ENCODE peak calls at places on chromosome 18, in six cellular contexts. One of them, this sample, is unnamed.
A peak's percentile ranks its signal among the peaks of the same experiment; 100 is the strongest.

GRCh38 chr18:13376298-13376840 is 157.8 kb downstream of the LDLRAD4 start:
- DNase-seq in activated T-helper 1 cell treated with Interleukin-2 at 50 U/mL for 16 hours: peak; percentile 37
- DNase-seq in left kidney: no peak
- DNase-seq in HTR-8/SVneo: no peak
- DNase-seq in HS-5: no peak
- DNase-seq in sigmoid colon: peak; percentile 57
- DNase-seq in this sample: no peak

GRCh38 chr18:34875150-34875549 is 165.1 kb downstream of the DTNA start:
- DNase-seq in activated T-helper 1 cell treated with Interleukin-2 at 50 U/mL for 16 hours: no peak
- DNase-seq in left kidney: peak; percentile 8
- DNase-seq in HTR-8/SVneo: no peak
- DNase-seq in HS-5: no peak
- DNase-seq in sigmoid colon: no peak
- DNase-seq in this sample: no peak

GRCh38 chr18:23135679-23136325 is 517 bp downstream of the CABLES1 start:
- DNase-seq in activated T-helper 1 cell treated with Interleukin-2 at 50 U/mL for 16 hours: no peak
- DNase-seq in left kidney: peak; percentile 67
- DNase-seq in HTR-8/SVneo: no peak
- DNase-seq in HS-5: no peak
- DNase-seq in sigmoid colon: no peak
- DNase-seq in this sample: peak; percentile 26

GRCh38 chr18:11570770-11571169 is 38.6 kb upstream of the SLC35G4 start:
- DNase-seq in activated T-helper 1 cell treated with Interleukin-2 at 50 U/mL for 16 hours: no peak
- DNase-seq in left kidney: peak; percentile 22
- DNase-seq in HTR-8/SVneo: no peak
- DNase-seq in HS-5: no peak
- DNase-seq in sigmoid colon: no peak
- DNase-seq in this sample: no peak

GRCh38 chr18:62616331-62616805 is 93.5 kb downstream of the ZCCHC2 start:
- DNase-seq in activated T-helper 1 cell treated with Interleukin-2 at 50 U/mL for 16 hours: no peak
- DNase-seq in left kidney: no peak
- DNase-seq in HTR-8/SVneo: no peak
- DNase-seq in HS-5: no peak
- DNase-seq in sigmoid colon: peak; percentile 77
- DNase-seq in this sample: no peak

GRCh38 chr18:47050468-47050867 is 15.0 kb upstream of the ELOA2 start:
- DNase-seq in activated T-helper 1 cell treated with Interleukin-2 at 50 U/mL for 16 hours: no peak
- DNase-seq in left kidney: peak; percentile 61
- DNase-seq in HTR-8/SVneo: peak; percentile 21
- DNase-seq in HS-5: no peak
- DNase-seq in sigmoid colon: no peak
- DNase-seq in this sample: peak; percentile 63

GRCh38 chr18:78986018-78986481 is 6.4 kb downstream of the SALL3 start:
- DNase-seq in activated T-helper 1 cell treated with Interleukin-2 at 50 U/mL for 16 hours: no peak
- DNase-seq in left kidney: peak; percentile 83
- DNase-seq in HTR-8/SVneo: peak; percentile 3
- DNase-seq in HS-5: no peak
- DNase-seq in sigmoid colon: no peak
- DNase-seq in this sample: peak; percentile 16

GRCh38 chr18:21831413-21831831 is 90.8 kb downstream of the MIB1 start:
- DNase-seq in activated T-helper 1 cell treated with Interleukin-2 at 50 U/mL for 16 hours: no peak
- DNase-seq in left kidney: peak; percentile 42
- DNase-seq in HTR-8/SVneo: no peak
- DNase-seq in HS-5: no peak
- DNase-seq in sigmoid colon: no peak
- DNase-seq in this sample: no peak

GRCh38 chr18:63869374-63869773 is 18.1 kb upstream of the SERPINB2 start:
- DNase-seq in activated T-helper 1 cell treated with Interleukin-2 at 50 U/mL for 16 hours: no peak
- DNase-seq in left kidney: no peak
- DNase-seq in HTR-8/SVneo: peak; percentile 32
- DNase-seq in HS-5: peak; percentile 90
- DNase-seq in sigmoid colon: no peak
- DNase-seq in this sample: peak; percentile 95

GRCh38 chr18:59238385-59238784 is 18.4 kb downstream of the GRP start:
- DNase-seq in activated T-helper 1 cell treated with Interleukin-2 at 50 U/mL for 16 hours: no peak
- DNase-seq in left kidney: no peak
- DNase-seq in HTR-8/SVneo: no peak
- DNase-seq in HS-5: no peak
- DNase-seq in sigmoid colon: no peak
- DNase-seq in this sample: no peak

GRCh38 chr18:63262369-63263335 is 56.9 kb downstream of the BCL2 start:
- DNase-seq in activated T-helper 1 cell treated with Interleukin-2 at 50 U/mL for 16 hours: no peak
- DNase-seq in left kidney: no peak
- DNase-seq in HTR-8/SVneo: no peak
- DNase-seq in HS-5: no peak
- DNase-seq in sigmoid colon: peak; percentile 79
- DNase-seq in this sample: no peak

GRCh38 chr18:23337599-23338444 is 115.3 kb upstream of the RIOK3 start:
- DNase-seq in activated T-helper 1 cell treated with Interleukin-2 at 50 U/mL for 16 hours: no peak
- DNase-seq in left kidney: peak; percentile 90
- DNase-seq in HTR-8/SVneo: no peak
- DNase-seq in HS-5: no peak
- DNase-seq in sigmoid colon: no peak
- DNase-seq in this sample: peak; percentile 7

GRCh38 chr18:11178951-11179549 is 29.7 kb upstream of the PIEZO2 start:
- DNase-seq in activated T-helper 1 cell treated with Interleukin-2 at 50 U/mL for 16 hours: no peak
- DNase-seq in left kidney: no peak
- DNase-seq in HTR-8/SVneo: no peak
- DNase-seq in HS-5: no peak
- DNase-seq in sigmoid colon: no peak
- DNase-seq in this sample: no peak

GRCh38 chr18:31977270-31977872 is 34.4 kb upstream of the TRAPPC8 start:
- DNase-seq in activated T-helper 1 cell treated with Interleukin-2 at 50 U/mL for 16 hours: no peak
- DNase-seq in left kidney: peak; percentile 82
- DNase-seq in HTR-8/SVneo: no peak
- DNase-seq in HS-5: no peak
- DNase-seq in sigmoid colon: no peak
- DNase-seq in this sample: peak; percentile 47